ENCODE peak calls at places on chromosomes 4 and X, in eight cellular contexts. M is AG09309; V is GM23248; G is stimulated activated CD8-positive, alpha-beta memory T cell treated with anti-CD3 and anti-CD28 coated beads, Interleukin-4, amount 100 ng/mL, for 24 hours; B is mucosa of gallbladder; A is astrocyte; E is stimulated activated naive CD8-positive, alpha-beta T cell treated with anti-CD3 and anti-CD28 coated beads, Interleukin-15, Interleukin-2, amounts not matched to agents 100 U/mL and 50 U/mL, for 24 hours; K is AG08396. X is an unnamed sample.

GRCh38 chr4:114087596-114088230 is 108.3 kb upstream of the ARSJ start:
- DNase-seq in M (peak), V (peak), G (no peak), B (no peak), A (peak), E (no peak), K (peak), X (no peak)

GRCh38 chrX:40202456-40202855 is 104.7 kb upstream of the BCOR start:
- DNase-seq in M (no peak), V (no peak), G (no peak), B (no peak), A (no peak), E (no peak), K (no peak), X (no peak)

GRCh38 chrX:153474266-153474665 is 3.9 kb upstream of the HAUS7 start:
- DNase-seq in M (no peak), V (no peak), G (no peak), B (no peak), A (no peak), E (no peak), K (no peak), X (no peak)

GRCh38 chr4:73603307-73603710 is 16.9 kb downstream of the RASSF6 start:
- DNase-seq in M (peak), V (no peak), G (no peak), B (peak), A (peak), E (no peak), K (no peak), X (no peak)

GRCh38 chr4:24763631-24764302 is 31.6 kb upstream of the SOD3 start:
- DNase-seq in M (peak), V (peak), G (no peak), B (no peak), A (peak), E (no peak), K (peak), X (peak)

GRCh38 chrX:50469206-50469605 is 1.4 kb downstream of the DGKK start:
- DNase-seq in M (no peak), V (no peak), G (no peak), B (no peak), A (no peak), E (no peak), K (no peak), X (no peak)

GRCh38 chr4:68324509-68325262 is 25.2 kb downstream of the YTHDC1 start:
- DNase-seq in M (no peak), V (no peak), G (no peak), B (no peak), A (no peak), E (no peak), K (no peak), X (no peak)

GRCh38 chr4:100799767-100800539 is 282.1 kb upstream of the EMCN start:
- DNase-seq in M (no peak), V (peak), G (no peak), B (no peak), A (no peak), E (no peak), K (no peak), X (no peak)

GRCh38 chr4:25524616-25525146 is 131.0 kb upstream of the SLC34A2 start:
- DNase-seq in M (no peak), V (no peak), G (no peak), B (no peak), A (no peak), E (no peak), K (no peak), X (no peak)

GRCh38 chr4:105414316-105414715 is 59.5 kb downstream of the PPA2 start:
- DNase-seq in M (no peak), V (no peak), G (no peak), B (no peak), A (no peak), E (no peak), K (no peak), X (no peak)

GRCh38 chr4:20255251-20255586 is 3.5 kb downstream of the SLIT2 start:
- DNase-seq in M (no peak), V (peak), G (no peak), B (no peak), A (no peak), E (no peak), K (no peak), X (no peak)

GRCh38 chr4:157221426-157221894 is 932 bp downstream of the GRIA2 start:
- DNase-seq in M (no peak), V (no peak), G (no peak), B (no peak), A (no peak), E (no peak), K (no peak), X (no peak)

GRCh38 chr4:147003956-147004580 is 58.4 kb upstream of the TTC29 start:
- DNase-seq in M (no peak), V (no peak), G (no peak), B (no peak), A (no peak), E (no peak), K (no peak), X (no peak)

GRCh38 chr4:6605114-6605513 is 30.1 kb downstream of the MAN2B2 start:
- DNase-seq in M (no peak), V (no peak), G (no peak), B (no peak), A (no peak), E (no peak), K (no peak), X (no peak)

GRCh38 chr4:172815499-172816175 is 353.0 kb upstream of the GALNT7 start:
- DNase-seq in M (no peak), V (no peak), G (no peak), B (no peak), A (no peak), E (no peak), K (no peak), X (no peak)

X was measured in prostate gland.